ENCODE peak calls at places on chromosomes 1 and 21, in seven cellular contexts. Q, K, Y, O, W, T and I are unnamed samples. For H3K27me3, the result is how much of the 10 kb centered on the place peaks cover.

GRCh38 chr21:32320059-32320458 is 21.4 kb downstream of the MRAP start:
- DNase-seq in Q (no peak), K (no peak), Y (no peak), O (no peak), W (no peak), T (no peak), I (no peak)

GRCh38 chr1:220527279-220528048 is 472 bp upstream of the MARK1 start:
- DNase-seq in Q (peak), K (peak), Y (peak), O (no peak), W (no peak), T (peak), I (peak)

GRCh38 chr1:80656011-80656627 is 1144.6 kb upstream of the ADGRL2 start:
- DNase-seq in Q (no peak), K (peak), Y (peak), O (peak), W (no peak), T (no peak), I (no peak)

GRCh38 chr1:162151900-162152829 is 82.7 kb downstream of the NOS1AP start:
- DNase-seq in Q (no peak), K (no peak), Y (peak), O (peak), W (no peak), T (no peak), I (no peak)

GRCh38 chr1:212586429-212587303 is 21.9 kb upstream of the ATF3 start:
- DNase-seq in Q (no peak), K (no peak), Y (peak), O (no peak), W (no peak), T (no peak), I (no peak)

GRCh38 chr21:46111193-46111571 is 13.3 kb downstream of the COL6A2 start:
- DNase-seq in Q (no peak), K (no peak), Y (no peak), O (no peak), W (no peak), T (no peak), I (no peak)

GRCh38 chr1:228016181-228016510 is 9.3 kb downstream of the WNT3A start:
- DNase-seq in Q (no peak), K (no peak), Y (no peak), O (no peak), W (no peak), T (no peak), I (no peak)

GRCh38 chr1:78227705-78228260 is 182.0 kb downstream of the GIPC2 start:
- DNase-seq in Q (no peak), K (no peak), Y (no peak), O (no peak), W (no peak), T (no peak), I (no peak)

GRCh38 chr1:15981679-15982078 is 5.8 kb upstream of the ZBTB17 start:
- DNase-seq in Q (no peak), K (no peak), Y (no peak), O (no peak), W (no peak), T (no peak), I (no peak)

GRCh38 chr1:37762516-37762915 is 2.4 kb downstream of the EPHA10 start:
- DNase-seq in Q (no peak), K (no peak), Y (no peak), O (no peak), W (no peak), T (no peak), I (no peak)

GRCh38 chr1:37764888-37765441 is at the start of gene EPHA10:
- DNase-seq in Q (no peak), K (no peak), Y (no peak), O (no peak), W (no peak), T (no peak), I (no peak)

GRCh38 chr1:37767488-37767887 is 2.6 kb upstream of the EPHA10 start:
- DNase-seq in Q (no peak), K (no peak), Y (no peak), O (no peak), W (no peak), T (no peak), I (no peak)

GRCh38 chr1:37763791-37764741 is 854 bp downstream of the EPHA10 start:
- DNase-seq in Q (no peak), K (peak), Y (peak), O (peak), W (no peak), T (peak), I (no peak)

GRCh38 chr1:37765937-37766664 is 1.2 kb upstream of the EPHA10 start:
- DNase-seq in Q (no peak), K (no peak), Y (no peak), O (no peak), W (no peak), T (no peak), I (no peak)
- TF ChIP-seq CTCF in Q (no peak), K (peak), Y (no peak), O (no peak), W (no peak), T (no peak), I (no peak)

GRCh38 chr1:39671433-39671792 is 494 bp downstream of the NT5C1A start:
- DNase-seq in Q (peak), K (no peak), Y (no peak), O (no peak), W (no peak), T (no peak), I (peak)

GRCh38 chr1:39671793-39672550 is at the start of gene NT5C1A:
- DNase-seq in Q (no peak), K (no peak), Y (peak), O (no peak), W (no peak), T (no peak), I (no peak)

GRCh38 chr1:39673215-39673614 is 1.3 kb upstream of the NT5C1A start:
- DNase-seq in Q (no peak), K (no peak), Y (no peak), O (no peak), W (no peak), T (no peak), I (no peak)

GRCh38 chr1:39670689-39671088 is 1.2 kb downstream of the NT5C1A start:
- DNase-seq in Q (no peak), K (no peak), Y (no peak), O (no peak), W (no peak), T (no peak), I (no peak)

GRCh38 chr1:39672551-39672947 is 642 bp upstream of the NT5C1A start:
- DNase-seq in Q (no peak), K (no peak), Y (no peak), O (no peak), W (no peak), T (peak), I (no peak)
- H3K27me3 ChIP-seq in Q (under half), K (under half), Y (under half), O (under half), W (under half), T (under half), I (under half)

DNA sequence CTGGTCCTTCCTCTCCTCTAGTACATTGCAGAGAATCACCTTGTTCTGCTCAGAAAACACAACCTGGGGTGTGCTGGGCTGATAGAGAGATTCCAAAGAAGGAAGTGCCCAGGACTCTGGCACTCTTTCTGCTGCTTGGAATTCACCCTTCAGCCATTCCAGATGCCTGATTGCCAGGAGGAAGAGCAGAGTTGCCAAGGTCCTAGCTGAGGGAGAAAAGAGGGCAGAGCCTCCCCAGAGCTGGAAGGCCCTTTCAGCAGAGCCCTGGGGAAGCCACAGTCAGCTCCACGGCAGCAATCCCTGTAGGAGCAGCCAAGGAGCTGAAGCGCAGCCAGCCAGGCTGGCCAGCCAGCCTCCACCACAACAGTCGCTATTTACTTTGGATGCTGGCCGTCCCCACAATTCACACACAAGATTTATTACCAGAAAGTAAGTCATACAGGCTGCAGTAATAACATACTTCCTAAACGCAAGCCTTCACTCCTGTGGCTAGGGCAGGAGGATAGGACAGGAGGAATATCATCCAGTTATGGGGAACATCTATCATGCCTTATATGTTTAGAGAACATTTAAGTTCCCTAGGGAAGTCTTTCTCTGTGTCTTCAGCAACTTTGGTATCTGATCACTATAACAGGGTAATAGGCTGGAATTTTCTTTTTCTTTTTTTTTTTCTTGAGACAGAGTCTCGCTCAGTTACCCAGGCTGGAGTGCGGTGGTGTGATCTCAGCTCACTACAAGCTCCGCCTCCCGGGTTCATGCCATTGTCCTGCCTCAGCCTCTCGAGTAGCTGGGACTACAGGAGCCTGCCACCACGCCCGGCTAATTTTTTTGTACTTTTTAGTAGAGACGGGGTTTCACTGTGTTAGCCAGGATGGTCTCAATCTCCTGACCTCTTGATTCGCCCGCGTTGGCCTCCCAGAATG is 36.6 kb upstream of the SLC44A3 start:
- DNase-seq in Q (peak), K (no peak), Y (peak), O (peak), W (peak), T (peak), I (peak)
- H3K27ac ChIP-seq in Q (peak), K (no peak), Y (peak), O (peak), W (peak), T (peak), I (peak)

GRCh38 chr1:54125671-54126070 is 27.1 kb downstream of the CDCP2 start:
- DNase-seq in Q (no peak), K (no peak), Y (no peak), O (no peak), W (no peak), T (peak), I (no peak)
- TF ChIP-seq CTCF in Q (peak), K (no peak), Y (peak), O (peak), W (no peak), T (peak), I (peak)

GRCh38 chr1:59029366-59029765 is 245.5 kb upstream of the JUN start:
- DNase-seq in Q (no peak), K (no peak), Y (no peak), O (no peak), W (no peak), T (peak), I (no peak)

GRCh38 chr1:59029768-59030167 is 245.9 kb upstream of the JUN start:
- DNase-seq in Q (no peak), K (no peak), Y (no peak), O (peak), W (no peak), T (peak), I (no peak)

GRCh38 chr1:59034925-59035324 is 251.1 kb upstream of the JUN start:
- DNase-seq in Q (no peak), K (no peak), Y (no peak), O (no peak), W (no peak), T (no peak), I (no peak)

GRCh38 chr1:59033761-59034160 is 249.9 kb upstream of the JUN start:
- DNase-seq in Q (no peak), K (no peak), Y (no peak), O (no peak), W (no peak), T (no peak), I (no peak)

DNA sequence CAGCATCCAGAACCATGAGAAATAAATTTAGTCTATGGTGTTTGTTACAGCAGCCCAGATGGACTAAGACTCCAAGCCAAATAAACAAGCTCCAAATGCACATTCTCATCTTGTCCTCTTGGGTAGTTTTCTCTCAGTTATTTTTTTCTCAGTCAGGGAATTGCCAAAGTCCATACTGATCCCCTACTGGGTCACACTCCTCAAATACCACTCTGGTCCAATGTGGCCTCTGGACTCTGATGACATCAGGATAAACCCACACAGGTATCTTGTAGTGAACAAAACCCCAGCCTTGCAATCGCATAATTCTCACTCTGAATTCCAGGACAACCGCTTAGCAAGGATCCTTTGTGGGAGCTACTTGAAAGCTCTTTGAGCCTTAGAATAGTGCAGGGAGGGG is 248.4 kb upstream of the JUN start:
- DNase-seq in Q (no peak), K (no peak), Y (no peak), O (no peak), W (no peak), T (no peak), I (no peak)
- H3K27me3 ChIP-seq in Q (under half), K (under half), Y (under half), O (under half), W (under half), T (under half), I (under half)